ENCODE peak calls at places on chromosomes 4 and X, in six cellular contexts. I, F, U, Z, R and W are unnamed samples.

GRCh38 chr4:126192506-126192905 is 877.8 kb downstream of the FAT4 start:
- DNase-seq in R (no peak), U (no peak), I (no peak), F (no peak), Z (no peak), W (no peak)

GRCh38 chr4:15706646-15707362 is 3.9 kb downstream of the BST1 start:
- DNase-seq in U (no peak), R (no peak), I (no peak), F (no peak), Z (no peak), W (no peak)

GRCh38 chrX:40984962-40985361 is 100.3 kb upstream of the USP9X start:
- DNase-seq in R (no peak), U (no peak), F (no peak), Z (no peak), I (no peak), W (no peak)

GRCh38 chr4:41791557-41791956 is 43.0 kb upstream of the PHOX2B start:
- DNase-seq in F (no peak), R (no peak), U (no peak), I (no peak), Z (no peak), W (no peak)

GRCh38 chr4:15694431-15694830 is 8.4 kb upstream of the BST1 start:
- DNase-seq in R (no peak), I (peak; percentile 65), Z (no peak), F (no peak), U (no peak), W (no peak)

GRCh38 chrX:27765718-27766117 is 42.1 kb upstream of the MAGEB10 start:
- DNase-seq in F (no peak), I (no peak), R (no peak), Z (no peak), U (no peak), W (no peak)

GRCh38 chrX:108159028-108159670 is 67.6 kb downstream of the ATG4A start:
- DNase-seq in Z (no peak), F (no peak), U (no peak), R (no peak), I (no peak), W (no peak)

GRCh38 chrX:119189586-119189985 is 46.5 kb upstream of the PGRMC1 start:
- DNase-seq in Z (no peak), F (peak; percentile 3), I (no peak), R (peak; percentile 62), U (peak; percentile 45), W (no peak)

GRCh38 chr4:150302553-150302952 is 224.3 kb downstream of the DCLK2 start:
- DNase-seq in I (peak; percentile 97), F (no peak), R (no peak), U (no peak), Z (no peak), W (no peak)

GRCh38 chr4:155759372-155760252 is 791 bp downstream of the GUCY1B1 start:
- DNase-seq in Z (peak; percentile 23), I (peak; percentile 23), U (peak; percentile 68), F (peak; percentile 69), R (peak; percentile 86), W (peak; percentile 24)

GRCh38 chr4:44448548-44449443 is at the start of gene KCTD8:
- DNase-seq in Z (peak; percentile 73), U (peak; percentile 89), R (peak; percentile 85), I (peak; percentile 92), F (peak; percentile 95), W (peak; percentile 88)

GRCh38 chr4:36041340-36041739 is 203.0 kb downstream of the ARAP2 start:
- DNase-seq in U (no peak), Z (no peak), I (no peak), R (no peak), F (no peak), W (no peak)

GRCh38 chr4:185624248-185624568 is 88.9 kb upstream of the PDLIM3 start:
- DNase-seq in I (no peak), U (no peak), R (peak; percentile 47), F (no peak), Z (no peak), W (no peak)

GRCh38 chrX:72114306-72114705 is 17.4 kb downstream of the RTL5 start:
- DNase-seq in Z (no peak), I (no peak), F (no peak), R (no peak), U (no peak), W (peak; percentile 28)

GRCh38 chr4:168891086-168891485 is 119.0 kb downstream of the CBR4 start:
- DNase-seq in U (no peak), F (no peak), Z (no peak), I (no peak), R (no peak), W (no peak)
- H3K36me3 ChIP-seq in U (peaks cover 8% of the 10 kb centered on the region), F (peaks cover 56% of the 10 kb centered on the region), Z (no peaks in the 10 kb centered on the region), I (peaks cover 14% of the 10 kb centered on the region), R (peaks cover 82% of the 10 kb centered on the region), W (peaks cover 38% of the 10 kb centered on the region)

DNA sequence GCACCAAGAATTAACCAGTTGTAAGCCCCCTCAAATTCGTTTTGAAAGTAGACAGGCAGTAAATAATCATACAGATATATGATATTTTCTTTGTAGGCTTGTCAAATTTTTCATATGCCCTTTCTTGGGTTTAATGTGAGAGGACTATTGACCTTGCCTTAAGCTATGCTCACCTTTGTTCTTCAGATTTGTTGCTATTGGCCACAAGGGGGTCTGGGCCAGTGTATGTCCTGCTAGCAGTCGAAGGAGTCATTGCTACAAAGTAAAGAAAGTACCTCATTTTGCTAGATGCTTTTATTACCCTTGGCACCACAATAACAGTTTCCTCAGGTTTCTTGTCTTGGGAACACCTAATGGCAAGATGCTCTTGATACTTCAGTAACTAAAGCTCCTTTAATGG is 51.7 kb downstream of the IGSF1 start:
- DNase-seq in F (no peak), U (no peak), R (no peak), I (no peak), Z (no peak), W (no peak)
- H3K4me3 ChIP-seq in F (no peak overlapping the region), U (no peak overlapping the region), R (no peak overlapping the region), I (no peak overlapping the region), Z (no peak overlapping the region), W (no peak overlapping the region)

GRCh38 chr4:159606835-159607234 is 504.0 kb downstream of the RAPGEF2 start:
- DNase-seq in I (peak; percentile 62), R (no peak), U (no peak), F (no peak), Z (no peak), W (no peak)
- H3K4me1 ChIP-seq in I (no peaks in the 10 kb centered on the region), R (no peaks in the 10 kb centered on the region), U (no peaks in the 10 kb centered on the region), F (peaks cover 4% of the 10 kb centered on the region), Z (no peaks in the 10 kb centered on the region), W (no peaks in the 10 kb centered on the region)

DNA sequence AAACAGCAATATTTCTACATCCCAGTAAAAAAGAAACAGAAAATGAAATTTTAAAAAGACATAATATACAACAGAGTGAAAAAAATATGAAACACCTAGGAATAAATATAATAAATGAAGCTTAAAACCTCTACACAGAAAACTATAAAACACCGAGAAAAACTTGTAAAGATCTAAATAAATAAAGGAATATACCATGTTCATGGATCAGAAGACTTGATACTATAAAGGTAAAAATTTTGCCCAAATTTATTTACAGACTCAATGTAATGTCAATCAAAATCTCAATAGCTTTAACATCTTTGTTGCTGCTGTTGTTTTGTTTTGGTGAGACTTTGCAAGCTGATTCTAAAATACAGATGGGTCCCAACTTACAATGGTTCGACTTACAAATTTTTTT is 5.7 kb downstream of the TBC1D9 start:
- DNase-seq in R (no peak), U (no peak), Z (no peak), I (no peak), F (no peak), W (no peak)
- H3K36me3 ChIP-seq in R (no peaks in the 10 kb centered on the region), U (no peaks in the 10 kb centered on the region), Z (no peaks in the 10 kb centered on the region), I (no peaks in the 10 kb centered on the region), F (no peaks in the 10 kb centered on the region), W (peaks cover 6% of the 10 kb centered on the region)

DNA sequence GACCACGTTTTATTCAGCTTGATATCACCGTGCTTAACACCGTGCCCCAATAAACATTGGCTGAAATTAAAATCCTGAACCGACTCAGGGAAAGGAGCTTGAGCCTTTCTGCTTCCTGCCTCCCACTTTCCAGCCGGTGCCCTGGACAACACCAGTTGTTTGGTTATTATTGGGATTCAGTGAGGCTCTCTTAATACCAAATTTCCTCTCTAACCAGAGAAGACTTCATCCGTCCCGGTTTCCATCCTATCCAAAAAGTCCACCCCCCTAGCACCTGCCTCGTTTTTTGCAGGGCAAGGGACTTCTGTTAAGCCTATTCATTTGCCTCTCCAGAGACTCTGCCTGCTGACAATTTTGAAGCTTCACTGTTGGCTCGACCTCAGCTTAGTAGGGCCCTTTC is 649 bp upstream of the PRSS12 start:
- DNase-seq in U (no peak), I (no peak), R (no peak), F (no peak), Z (no peak), W (no peak)
- H3K4me3 ChIP-seq in U (peak overlapping the region; percentile 62), I (peak overlapping the region; percentile 58), R (peak overlapping the region; percentile 64), F (no peak overlapping the region), Z (peak overlapping the region; percentile 68), W (peak overlapping the region; percentile 65)

DNA sequence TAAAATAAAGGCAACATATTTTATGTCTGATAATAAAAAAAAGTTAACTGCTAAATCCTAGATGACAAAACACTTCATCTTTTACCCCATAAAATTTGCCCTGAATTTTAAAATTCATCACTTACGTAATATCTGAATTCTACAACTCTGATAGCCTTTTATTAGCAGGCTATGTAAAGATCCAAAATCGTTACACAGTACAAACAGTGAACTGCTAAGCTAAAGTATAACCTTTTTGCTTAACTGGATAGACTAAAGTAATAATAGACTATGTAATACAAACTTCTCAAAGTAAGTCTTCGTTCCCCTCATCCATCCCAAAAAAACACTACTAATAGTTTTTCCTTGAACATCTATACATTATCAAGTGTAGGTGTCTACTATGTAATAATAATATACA is 49.1 kb downstream of the SH3RF1 start:
- DNase-seq in Z (no peak), I (no peak), F (no peak), U (no peak), R (no peak), W (no peak)
- H3K4me1 ChIP-seq in Z (peaks cover 84% of the 10 kb centered on the region), I (peaks cover 23% of the 10 kb centered on the region), F (peaks cover 6% of the 10 kb centered on the region), U (peaks cover 40% of the 10 kb centered on the region), R (peaks cover 38% of the 10 kb centered on the region), W (no peaks in the 10 kb centered on the region)

GRCh38 chr4:84697159-84697558 is 114.2 kb downstream of the CDS1 start:
- DNase-seq in U (no peak), Z (no peak), I (no peak), R (no peak), F (no peak), W (no peak)
- H3K36me3 ChIP-seq in U (no peaks in the 10 kb centered on the region), Z (no peaks in the 10 kb centered on the region), I (peaks cover 3% of the 10 kb centered on the region), R (peaks cover 88% of the 10 kb centered on the region), F (peaks cover 69% of the 10 kb centered on the region), W (peaks cover 43% of the 10 kb centered on the region)